ENCODE peak calls at places on chromosome 4, in four cellular contexts. One of them, this sample, is unnamed.

GRCh38 chr4:128831526-128832252 is 22.2 kb downstream of the JADE1 start:
- DNase-seq in T-helper 1 cell: no peak
- DNase-seq in left lung: no peak
- DNase-seq in pulmonary artery endothelial cell: no peak
- DNase-seq in this sample: no peak

GRCh38 chr4:75953509-75953908 is 12.7 kb upstream of the NAAA start:
- DNase-seq in T-helper 1 cell: no peak
- DNase-seq in pulmonary artery endothelial cell: no peak
- DNase-seq in left lung: no peak
- DNase-seq in this sample: no peak

GRCh38 chr4:177105526-177105925 is 204.1 kb upstream of the NEIL3 start:
- DNase-seq in pulmonary artery endothelial cell: no peak
- DNase-seq in left lung: no peak
- DNase-seq in T-helper 1 cell: no peak
- DNase-seq in this sample: no peak

GRCh38 chr4:102042843-102043802 is 252.6 kb downstream of the BANK1 start:
- DNase-seq in left lung: no peak
- DNase-seq in T-helper 1 cell: no peak
- DNase-seq in pulmonary artery endothelial cell: no peak
- DNase-seq in this sample: no peak

GRCh38 chr4:38609614-38610013 is 54.4 kb upstream of the KLF3 start:
- DNase-seq in T-helper 1 cell: no peak
- DNase-seq in pulmonary artery endothelial cell: no peak
- DNase-seq in left lung: no peak
- DNase-seq in this sample: no peak

GRCh38 chr4:850323-850945 is 24.5 kb upstream of the CPLX1 start:
- DNase-seq in T-helper 1 cell: no peak
- DNase-seq in left lung: peak; percentile 42
- DNase-seq in pulmonary artery endothelial cell: no peak
- DNase-seq in this sample: no peak

GRCh38 chr4:5066101-5066500 is 14.8 kb downstream of the STK32B start:
- DNase-seq in pulmonary artery endothelial cell: no peak
- DNase-seq in left lung: no peak
- DNase-seq in T-helper 1 cell: no peak
- DNase-seq in this sample: no peak

GRCh38 chr4:141352775-141353544 is 132.3 kb downstream of the ZNF330 start:
- DNase-seq in left lung: no peak
- DNase-seq in pulmonary artery endothelial cell: peak; percentile 54
- DNase-seq in T-helper 1 cell: no peak
- DNase-seq in this sample: no peak

GRCh38 chr4:104941661-104942062 is 205.0 kb upstream of the TET2 start:
- DNase-seq in T-helper 1 cell: no peak
- DNase-seq in pulmonary artery endothelial cell: no peak
- DNase-seq in left lung: no peak
- DNase-seq in this sample: no peak

GRCh38 chr4:74444891-74445642 is at the start of gene AREG:
- DNase-seq in pulmonary artery endothelial cell: no peak
- DNase-seq in left lung: peak; percentile 96
- DNase-seq in T-helper 1 cell: peak; percentile 91
- DNase-seq in this sample: peak; percentile 80

This sample was measured in sciatic nerve.